ENCODE peak calls at places on chromosomes 1 and 21, in four cellular contexts. H is IMR-90, N is neuronal stem cell, G is PC-3. O is an unnamed sample.

GRCh38 chr1:46134660-46135331 is 2.4 kb upstream of the PIK3R3 start:
- DNase-seq in H (peak; percentile 95), N (no peak), G (peak; percentile 90), O (peak; percentile 38)

GRCh38 chr21:38503588-38503987 is 5.3 kb upstream of the ERG start:
- DNase-seq in H (peak; percentile 3), N (no peak), G (no peak), O (no peak)

GRCh38 chr1:86965012-86965826 is 50.8 kb downstream of the HS2ST1 start:
- DNase-seq in H (peak; percentile 54), N (no peak), G (peak; percentile 57), O (no peak)

GRCh38 chr1:15799928-15800835 is 7.3 kb downstream of the UQCRHL start:
- DNase-seq in H (peak; percentile 31), N (no peak), G (peak; percentile 96), O (no peak)

GRCh38 chr1:243842978-243843490 is 7.0 kb downstream of the AKT3 start:
- DNase-seq in H (peak; percentile 89), N (no peak), G (peak; percentile 82), O (no peak)

GRCh38 chr1:27811741-27812500 is 18.7 kb upstream of the PPP1R8 start:
- DNase-seq in H (no peak), N (no peak), G (no peak), O (no peak)

GRCh38 chr1:64061430-64062104 is 141.9 kb upstream of the UBE2U start:
- DNase-seq in H (no peak), N (no peak), G (no peak), O (no peak)

GRCh38 chr1:199959775-199960110 is 67.8 kb upstream of the NR5A2 start:
- DNase-seq in H (no peak), N (no peak), G (no peak), O (no peak)

GRCh38 chr1:222815367-222815765 is 527 bp downstream of the DISP1 start:
- DNase-seq in H (no peak), N (no peak), G (peak; percentile 74), O (no peak)

GRCh38 chr1:22747021-22747734 is 36.5 kb downstream of the EPHB2 start:
- DNase-seq in H (peak; percentile 91), N (no peak), G (peak; percentile 95), O (no peak)

GRCh38 chr21:27275294-27275927 is 308.5 kb upstream of the ADAMTS5 start:
- DNase-seq in H (peak; percentile 88), N (no peak), G (peak; percentile 49), O (no peak)

GRCh38 chr1:6178751-6179563 is 1.2 kb downstream of the CHD5 start:
- DNase-seq in H (no peak), N (no peak), G (no peak), O (no peak)

GRCh38 chr21:15062566-15062965 is 2.2 kb downstream of the NRIP1 start:
- DNase-seq in H (no peak), N (no peak), G (peak; percentile 63), O (peak; percentile 23)

GRCh38 chr1:160371346-160371631 is 4.4 kb downstream of the NHLH1 start:
- DNase-seq in H (no peak), N (no peak), G (no peak), O (no peak)

GRCh38 chr1:93148001-93148400 is 32.2 kb downstream of the TMED5 start:
- DNase-seq in H (peak; percentile 46), N (no peak), G (no peak), O (no peak)

GRCh38 chr1:20717452-20718342 is at the start of gene KIF17:
- DNase-seq in H (peak; percentile 72), N (peak; percentile 74), G (peak; percentile 63), O (peak; percentile 64)

GRCh38 chr1:196438324-196438723 is 169.9 kb downstream of the KCNT2 start:
- DNase-seq in H (no peak), N (no peak), G (no peak), O (no peak)

GRCh38 chr1:227131193-227131592 is 187.1 kb downstream of the CDC42BPA start:
- DNase-seq in H (peak; percentile 54), N (no peak), G (peak; percentile 83), O (peak; percentile 50)

GRCh38 chr1:19209439-19209989 is 552 bp downstream of the UBR4 start:
- DNase-seq in H (peak; percentile 61), N (no peak), G (peak; percentile 5), O (peak; percentile 59)

GRCh38 chr1:36922593-36923251 is 111.6 kb downstream of the GRIK3 start:
- DNase-seq in H (no peak), N (no peak), G (no peak), O (no peak)

GRCh38 chr21:41071410-41071809 is 96.5 kb upstream of the BACE2 start:
- DNase-seq in H (no peak), N (no peak), G (peak; percentile 5), O (peak; percentile 34)

GRCh38 chr1:58857673-58858343 is 74.0 kb upstream of the JUN start:
- DNase-seq in H (no peak), N (no peak), G (no peak), O (peak; percentile 81)

GRCh38 chr1:168180148-168180524 is 1.4 kb downstream of the TIPRL start:
- DNase-seq in H (no peak), N (no peak), G (no peak), O (no peak)

GRCh38 chr1:98702976-98703375 is 41.5 kb downstream of the SNX7 start:
- DNase-seq in H (peak; percentile 70), N (no peak), G (peak; percentile 25), O (no peak)

GRCh38 chr1:179785025-179785424 is 41.9 kb downstream of the FAM163A start:
- DNase-seq in H (no peak), N (no peak), G (no peak), O (no peak)

GRCh38 chr1:221272940-221273339 is 393.7 kb downstream of the HLX start:
- DNase-seq in H (no peak), N (no peak), G (peak; percentile 68), O (no peak)

GRCh38 chr1:109927908-109928307 is 17.3 kb downstream of the CSF1 start:
- DNase-seq in H (peak; percentile 76), N (no peak), G (no peak), O (no peak)

GRCh38 chr1:3564921-3565831 is 46.1 kb downstream of the MEGF6 start:
- DNase-seq in H (peak; percentile 10), N (peak; percentile 57), G (peak; percentile 44), O (peak; percentile 21)

GRCh38 chr1:36562181-36562685 is 79.5 kb upstream of the CSF3R start:
- DNase-seq in H (no peak), N (no peak), G (no peak), O (no peak)

GRCh38 chr1:119679223-119679622 is 31.2 kb upstream of the ZNF697 start:
- DNase-seq in H (no peak), N (no peak), G (no peak), O (no peak)

GRCh38 chr1:169288011-169288414 is 79.6 kb downstream of the NME7 start:
- DNase-seq in H (peak; percentile 17), N (no peak), G (peak; percentile 87), O (no peak)

GRCh38 chr1:150562384-150563339 is 13.5 kb downstream of the ADAMTSL4 start:
- DNase-seq in H (no peak), N (no peak), G (peak; percentile 28), O (peak; percentile 100)

GRCh38 chr1:26099780-26100179 is 11.8 kb upstream of the PDIK1L start:
- DNase-seq in H (no peak), N (no peak), G (no peak), O (no peak)

GRCh38 chr1:228358039-228358763 is 48.4 kb downstream of the TRIM11 start:
- DNase-seq in H (no peak), N (no peak), G (peak; percentile 46), O (no peak)

GRCh38 chr1:200919386-200919785 is 24.7 kb downstream of the INAVA start:
- DNase-seq in H (no peak), N (no peak), G (no peak), O (no peak)

GRCh38 chr1:41726899-41727748 is 191.6 kb downstream of the HIVEP3 start:
- DNase-seq in H (no peak), N (no peak), G (no peak), O (peak; percentile 96)

GRCh38 chr1:175146535-175147213 is 45.9 kb downstream of the KIAA0040 start:
- DNase-seq in H (peak; percentile 28), N (peak; percentile 65), G (peak; percentile 65), O (peak; percentile 76)
- H2AFZ ChIP-seq in H (peak overlapping the region; percentile 77), N (no peak overlapping the region), G (peak overlapping the region; percentile 48), O (peak overlapping the region; percentile 6)

GRCh38 chr1:159204071-159204790 is 444 bp upstream of the ACKR1 start:
- DNase-seq in H (no peak), N (no peak), G (no peak), O (no peak)

GRCh38 chr1:159200759-159201158 is 3.9 kb upstream of the ACKR1 start:
- DNase-seq in H (no peak), N (no peak), G (no peak), O (no peak)

GRCh38 chr1:159204791-159205141 is at the start of gene ACKR1:
- DNase-seq in H (no peak), N (no peak), G (no peak), O (no peak)

GRCh38 chr1:159205225-159205624 is 550 bp downstream of the ACKR1 start:
- DNase-seq in H (no peak), N (no peak), G (no peak), O (no peak)

DNA sequence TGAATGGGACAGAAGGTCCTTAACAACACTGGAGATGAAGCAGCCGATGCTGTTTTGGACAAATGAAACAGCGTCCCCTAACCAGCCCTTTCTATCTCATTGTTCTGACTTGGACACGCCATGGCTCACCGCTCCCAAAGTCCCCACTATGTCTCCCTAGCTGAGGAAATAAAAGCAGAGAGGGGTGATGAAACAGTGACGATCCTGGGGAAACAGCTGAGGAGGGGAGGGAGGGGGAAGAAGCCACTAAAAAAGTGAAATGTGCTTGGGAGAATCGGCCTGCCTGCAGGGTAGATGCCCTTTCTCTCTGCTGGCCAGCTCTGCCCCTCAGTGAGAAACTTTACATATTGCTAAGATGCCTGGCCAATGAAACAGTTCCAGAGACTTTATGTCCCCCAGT is 1.1 kb upstream of the ACKR1 start:
- DNase-seq in H (no peak), N (no peak), G (no peak), O (no peak)
- H3K36me3 ChIP-seq in H (no peaks in the 10 kb centered on the region), N (no peaks in the 10 kb centered on the region), G (no peaks in the 10 kb centered on the region), O (no peaks in the 10 kb centered on the region)

DNA sequence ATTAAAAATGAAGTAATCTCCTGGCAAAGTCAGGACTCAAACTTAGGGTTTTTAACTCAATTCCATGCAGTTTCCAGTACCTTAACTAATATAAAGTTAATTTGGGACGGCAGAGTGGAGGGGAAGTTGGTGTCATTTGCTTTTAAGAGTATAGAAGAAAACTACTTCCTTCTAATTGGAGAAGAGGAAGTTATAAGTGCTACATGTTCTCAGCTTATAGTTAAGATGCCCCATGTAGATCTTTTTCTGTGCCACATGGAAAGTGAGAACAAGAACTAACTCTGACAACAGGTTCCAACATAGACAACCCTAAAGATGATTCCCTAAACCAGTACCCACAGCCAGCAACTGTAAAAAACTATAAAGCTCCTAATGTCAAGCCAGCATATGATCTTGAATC is 11.5 kb downstream of the RRAGC start:
- DNase-seq in H (no peak), N (no peak), G (no peak), O (no peak)
- H3K9ac ChIP-seq in H (no peak overlapping the region), N (no peak overlapping the region), G (no peak overlapping the region), O (no peak overlapping the region)

GRCh38 chr21:42735061-42735460 is 81.6 kb downstream of the PDE9A start:
- DNase-seq in H (no peak), N (no peak), G (no peak), O (no peak)
- H2AFZ ChIP-seq in H (no peak overlapping the region), N (no peak overlapping the region), G (no peak overlapping the region), O (no peak overlapping the region)

GRCh38 chr1:158084336-158084735 is 90.9 kb downstream of the KIRREL1 start:
- DNase-seq in H (no peak), N (no peak), G (no peak), O (no peak)
- H3K36me3 ChIP-seq in H (peaks cover 80% of the 10 kb centered on the region), N (peaks cover 93% of the 10 kb centered on the region), G (peaks cover 50% of the 10 kb centered on the region), O (no peaks in the 10 kb centered on the region)